ENCODE peak calls at places on chromosomes 13 and 19, in four cellular contexts. U, Q, E and F are unnamed samples. For H3K4me1, the result is how much of the 10 kb centered on the place peaks cover.

GRCh38 chr19:531009-531752 is 379 bp upstream of the CDC34 start:
- DNase-seq in U (peak), Q (peak), E (peak), F (peak)

GRCh38 chr13:105272660-105273631 is 1262.5 kb downstream of the EFNB2 start:
- DNase-seq in U (no peak), Q (no peak), E (no peak), F (peak)

GRCh38 chr19:43768273-43769050 is 12.3 kb downstream of the KCNN4 start:
- DNase-seq in U (no peak), Q (no peak), E (no peak), F (no peak)

GRCh38 chr19:28541602-28542393 is 671.2 kb downstream of the UQCRFS1 start:
- DNase-seq in U (no peak), Q (no peak), E (no peak), F (no peak)

GRCh38 chr13:98216135-98216565 is 39.1 kb upstream of the RNF113B start:
- DNase-seq in U (peak), Q (no peak), E (peak), F (no peak)

GRCh38 chr13:47555235-47555634 is 445.8 kb downstream of the SUCLA2 start:
- DNase-seq in U (no peak), Q (no peak), E (no peak), F (no peak)

GRCh38 chr13:44212633-44213387 is 160.8 kb upstream of the SERP2 start:
- DNase-seq in U (no peak), Q (no peak), E (no peak), F (no peak)

GRCh38 chr19:16470911-16471811 is 609 bp downstream of the EPS15L1 start:
- DNase-seq in U (no peak), Q (peak), E (peak), F (no peak)

GRCh38 chr13:60679131-60679530 is 282.1 kb downstream of the TDRD3 start:
- DNase-seq in U (no peak), Q (no peak), E (no peak), F (no peak)

GRCh38 chr13:106295971-106296370 is 239.5 kb downstream of the EFNB2 start:
- DNase-seq in U (no peak), Q (no peak), E (no peak), F (no peak)

GRCh38 chr13:111388851-111389500 is 68.5 kb downstream of the TEX29 start:
- DNase-seq in U (no peak), Q (no peak), E (peak), F (no peak)

GRCh38 chr19:8571006-8571411 is 6.2 kb downstream of the MYO1F start:
- DNase-seq in U (peak), Q (peak), E (peak), F (peak)

GRCh38 chr13:110017379-110017778 is 231.0 kb upstream of the IRS2 start:
- DNase-seq in U (no peak), Q (no peak), E (no peak), F (no peak)

GRCh38 chr19:9936151-9937000 is at the start of gene OLFM2:
- DNase-seq in U (no peak), Q (no peak), E (peak), F (no peak)

GRCh38 chr19:18589380-18590272 is 1.0 kb downstream of the REX1BD start:
- DNase-seq in U (peak), Q (peak), E (peak), F (peak)

GRCh38 chr19:47111081-47111589 is 2.4 kb downstream of the ZC3H4 start:
- DNase-seq in U (peak), Q (peak), E (no peak), F (peak)

GRCh38 chr13:79455331-79455730 is 25.6 kb upstream of the NDFIP2 start:
- DNase-seq in U (no peak), Q (no peak), E (no peak), F (no peak)

GRCh38 chr13:36275190-36276002 is 22.2 kb downstream of the CCDC169 start:
- DNase-seq in U (peak), Q (no peak), E (no peak), F (no peak)

GRCh38 chr13:101654916-101655315 is 202.4 kb downstream of the ITGBL1 start:
- DNase-seq in U (no peak), Q (no peak), E (no peak), F (no peak)

GRCh38 chr19:2149980-2150793 is 1.2 kb downstream of the AP3D1 start:
- DNase-seq in U (no peak), Q (peak), E (no peak), F (peak)

GRCh38 chr19:853014-853553 is 981 bp downstream of the ELANE start:
- DNase-seq in U (no peak), Q (peak), E (no peak), F (no peak)

GRCh38 chr19:14519860-14520407 is 1.7 kb upstream of the DNAJB1 start:
- DNase-seq in U (no peak), Q (peak), E (no peak), F (no peak)

GRCh38 chr19:51460164-51460992 is 2.1 kb upstream of the SIGLEC8 start:
- DNase-seq in U (no peak), Q (no peak), E (no peak), F (peak)

GRCh38 chr13:76210262-76210661 is 574.1 kb downstream of the LMO7 start:
- DNase-seq in U (peak), Q (no peak), E (peak), F (no peak)

GRCh38 chr19:39471756-39472536 is 8.7 kb upstream of the TIMM50 start:
- DNase-seq in U (no peak), Q (no peak), E (no peak), F (no peak)

GRCh38 chr19:8335343-8336071 is 7.6 kb downstream of the KANK3 start:
- DNase-seq in U (no peak), Q (peak), E (no peak), F (peak)

DNA sequence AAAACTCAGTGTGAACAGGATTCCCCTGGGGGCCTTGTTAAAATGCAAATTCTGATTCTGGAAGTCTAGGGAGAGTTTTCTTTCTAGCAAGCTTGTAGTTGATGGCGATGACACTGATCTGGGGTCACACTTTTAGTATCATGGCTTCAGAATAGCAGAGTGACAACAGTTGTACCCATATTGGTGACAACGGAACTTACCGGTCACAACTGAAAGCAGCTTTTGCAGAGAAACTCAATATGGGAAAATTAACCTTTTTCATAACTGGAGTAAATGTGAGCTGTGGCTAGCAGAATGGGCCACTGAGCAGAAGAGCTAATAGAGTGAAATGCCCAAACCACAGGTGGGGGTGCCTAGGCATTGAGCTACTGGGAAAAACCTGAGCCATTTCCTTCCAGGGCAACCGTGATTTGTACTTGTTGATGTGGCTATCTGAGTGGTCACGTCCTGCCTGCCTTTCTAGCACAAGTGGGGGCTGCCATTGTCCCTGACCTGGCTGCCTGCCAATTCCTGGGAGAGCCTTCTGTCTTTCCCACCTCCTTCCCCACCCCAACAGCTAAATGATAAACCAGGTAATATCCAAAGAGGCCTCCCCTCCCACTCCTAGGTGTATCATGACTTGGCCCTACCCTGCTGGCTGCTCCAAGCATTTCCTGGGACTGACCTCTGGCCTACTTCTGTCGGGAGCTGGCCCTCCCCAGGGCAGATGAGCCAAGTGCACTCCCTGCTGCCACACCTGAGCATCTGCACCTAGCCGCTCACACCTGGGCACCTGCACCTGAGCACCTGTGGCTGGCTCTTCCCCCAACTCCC is 1.7 kb upstream of the SLC10A2 start:
- DNase-seq in U (no peak), Q (peak), E (no peak), F (no peak)
- TF ChIP-seq CTCF in U (no peak), Q (no peak), E (no peak), F (no peak)

GRCh38 chr19:11045536-11045935 is 43.7 kb upstream of the LDLR start:
- DNase-seq in U (no peak), Q (no peak), E (no peak), F (no peak)

GRCh38 chr19:11041194-11041593 is 48.1 kb upstream of the LDLR start:
- DNase-seq in U (no peak), Q (no peak), E (no peak), F (peak)

GRCh38 chr19:11038511-11038910 is 50.8 kb upstream of the LDLR start:
- DNase-seq in U (no peak), Q (no peak), E (no peak), F (no peak)

GRCh38 chr19:11044436-11044835 is 44.8 kb upstream of the LDLR start:
- DNase-seq in U (no peak), Q (no peak), E (no peak), F (no peak)

DNA sequence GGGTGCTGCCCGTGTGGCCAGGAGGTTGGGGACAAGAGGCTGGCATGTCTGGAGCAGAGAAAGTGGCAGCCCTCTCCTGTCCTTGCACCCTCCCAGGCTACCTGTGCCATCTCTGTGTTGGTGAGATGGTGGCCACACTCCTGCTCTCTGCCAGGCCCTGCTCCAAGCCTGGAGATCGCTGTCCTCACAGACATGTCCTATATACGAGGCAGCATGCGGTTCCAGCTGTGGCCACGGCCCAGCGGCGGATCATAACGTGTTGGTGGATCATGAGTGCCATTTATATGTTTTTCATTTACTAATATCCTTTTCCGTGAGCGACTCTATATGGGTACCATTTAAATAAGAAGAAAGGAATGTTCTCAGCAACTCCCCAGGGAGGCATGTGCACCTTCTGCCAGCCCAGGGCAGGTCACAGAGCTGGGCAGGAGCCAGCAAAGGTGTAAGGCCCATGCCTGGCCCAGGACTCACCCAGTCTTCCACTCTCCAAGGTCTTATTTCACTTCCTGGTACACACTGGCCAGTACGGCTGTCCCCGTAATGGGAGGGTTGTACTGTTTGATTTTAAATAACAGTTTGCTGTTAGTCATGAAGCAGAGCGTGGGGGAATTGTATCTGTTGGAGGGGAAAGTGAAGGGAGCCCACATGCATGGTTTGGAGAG is 47.2 kb upstream of the LDLR start:
- DNase-seq in U (no peak), Q (no peak), E (no peak), F (no peak)
- H3K4me1 ChIP-seq in U (under half), Q (under half), E (under half), F (under half)

GRCh38 chr19:11530432-11530831 is 1.5 kb upstream of the ECSIT start:
- DNase-seq in U (peak), Q (peak), E (peak), F (peak)
- TF ChIP-seq CTCF in U (no peak), Q (no peak), E (no peak), F (no peak)

GRCh38 chr19:35458192-35458591 is 10.1 kb downstream of the FFAR2 start:
- DNase-seq in U (no peak), Q (no peak), E (no peak), F (no peak)

GRCh38 chr19:35459414-35460082 is 11.5 kb downstream of the FFAR2 start:
- DNase-seq in U (peak), Q (no peak), E (no peak), F (peak)

GRCh38 chr19:35457173-35457572 is 9.1 kb downstream of the FFAR2 start:
- DNase-seq in U (no peak), Q (no peak), E (no peak), F (no peak)

GRCh38 chr19:35460608-35461007 is 12.6 kb downstream of the FFAR2 start:
- DNase-seq in U (no peak), Q (no peak), E (no peak), F (no peak)

GRCh38 chr19:35458821-35459391 is 10.8 kb downstream of the FFAR2 start:
- DNase-seq in U (no peak), Q (peak), E (no peak), F (peak)
- H3K4me1 ChIP-seq in U (under half), Q (under half), E (under half), F (half or more)

DNA sequence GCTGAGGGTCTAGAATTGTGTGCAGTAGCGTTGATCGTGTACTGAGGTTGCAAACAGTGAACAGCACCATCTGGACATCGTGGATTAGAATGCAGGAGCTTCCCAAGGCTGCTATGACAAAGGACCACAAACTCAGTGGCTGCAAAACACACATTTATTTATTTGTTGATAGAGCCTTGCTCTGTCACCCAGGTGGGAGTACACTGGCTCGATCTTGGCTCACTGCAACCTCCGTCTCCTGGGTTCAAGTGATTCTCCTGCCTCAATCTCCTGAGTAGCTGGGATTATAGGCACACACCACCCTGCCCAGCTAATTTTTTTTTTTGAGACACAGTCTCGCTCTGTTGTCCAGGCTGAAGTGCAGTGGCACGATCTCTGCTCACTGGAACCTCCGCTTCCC is 2.3 kb upstream of the UHRF1 start:
- DNase-seq in U (no peak), Q (no peak), E (no peak), F (no peak)
- TF ChIP-seq CTCF in U (no peak), Q (no peak), E (no peak), F (no peak)

GRCh38 chr19:5950744-5951143 is 27.2 kb downstream of the RANBP3 start:
- DNase-seq in U (no peak), Q (no peak), E (no peak), F (no peak)
- H3K4me1 ChIP-seq in U (half or more), Q (under half), E (half or more), F (half or more)

GRCh38 chr13:39013462-39013861 is 22.8 kb upstream of the STOML3 start:
- DNase-seq in U (no peak), Q (no peak), E (no peak), F (no peak)

GRCh38 chr13:39016789-39017188 is 21.1 kb downstream of the PROSER1 start:
- DNase-seq in U (no peak), Q (no peak), E (no peak), F (no peak)

GRCh38 chr13:39016087-39016486 is 21.8 kb downstream of the PROSER1 start:
- DNase-seq in U (no peak), Q (no peak), E (no peak), F (no peak)

GRCh38 chr13:39012608-39013007 is 22.0 kb upstream of the STOML3 start:
- DNase-seq in U (no peak), Q (no peak), E (no peak), F (no peak)
- TF ChIP-seq CTCF in U (no peak), Q (no peak), E (no peak), F (no peak)